ENCODE peak calls at places on chromosomes 6 and 20, in five cellular contexts. J, X, Z, B and E are unnamed samples.

GRCh38 chr6:72822691-72823090 is 200.8 kb downstream of the KCNQ5 start:
- DNase-seq in X (no peak), B (no peak), Z (no peak), J (no peak), E (no peak)

GRCh38 chr6:168951224-168951616 is 302.4 kb downstream of the THBS2 start:
- DNase-seq in Z (no peak), X (no peak), B (no peak), J (no peak), E (no peak)

GRCh38 chr20:63312690-63313348 is 19.8 kb downstream of the COL20A1 start:
- DNase-seq in X (no peak), B (no peak), Z (no peak), J (no peak), E (no peak)

GRCh38 chr6:49336514-49337131 is 126.4 kb downstream of the MMUT start:
- DNase-seq in Z (no peak), B (no peak), X (no peak), J (peak; percentile 74), E (peak; percentile 54)

GRCh38 chr20:58714923-58715708 is 22.5 kb downstream of the NPEPL1 start:
- DNase-seq in J (no peak), Z (peak; percentile 57), X (no peak), B (no peak), E (no peak)

GRCh38 chr6:34484899-34485298 is 19.0 kb downstream of the PACSIN1 start:
- DNase-seq in J (peak; percentile 87), X (no peak), B (peak; percentile 28), Z (peak; percentile 28), E (peak; percentile 14)

GRCh38 chr20:32793059-32793458 is 26.7 kb upstream of the MAPRE1 start:
- DNase-seq in Z (no peak), X (no peak), B (no peak), J (no peak), E (no peak)

GRCh38 chr6:16651871-16652270 is 109.4 kb downstream of the ATXN1 start:
- DNase-seq in B (no peak), X (no peak), J (peak; percentile 80), Z (no peak), E (no peak)

DNA sequence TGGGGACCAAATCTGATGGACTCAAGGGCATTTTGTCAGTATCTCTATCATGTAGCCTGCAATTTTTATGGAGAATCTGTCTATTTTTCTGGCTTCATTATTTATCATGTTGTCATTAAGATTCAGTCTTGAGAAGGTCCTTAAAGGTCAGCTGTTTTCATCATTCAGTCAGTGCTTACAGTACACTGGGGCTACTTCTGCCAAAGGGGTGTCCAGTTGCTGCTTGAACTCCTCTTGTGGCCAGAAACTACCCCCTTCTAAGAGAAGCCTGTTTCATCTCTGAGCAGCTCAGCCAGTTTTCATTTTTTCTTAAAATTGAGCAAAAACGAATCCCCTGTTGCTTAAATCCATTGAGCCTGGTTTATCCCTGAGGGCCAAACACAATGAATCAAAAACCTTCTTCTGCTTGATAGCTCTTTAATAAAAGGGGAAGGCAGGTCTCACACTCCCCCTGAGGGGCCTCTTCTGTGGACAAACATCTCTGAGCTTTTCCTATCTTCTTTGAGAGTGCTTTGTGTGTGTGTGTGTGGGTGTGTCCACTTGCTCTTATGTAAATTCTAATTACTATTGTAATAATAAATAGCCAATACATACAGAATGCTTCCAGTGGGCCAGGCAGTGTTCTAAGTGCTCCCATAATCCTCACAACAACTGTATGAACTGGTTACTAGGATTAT is 172.2 kb downstream of the PLCB1 start:
- DNase-seq in Z (no peak), X (no peak), J (no peak), B (no peak), E (no peak)
- H3K4me3 ChIP-seq in Z (no peak overlapping the region), X (no peak overlapping the region), J (no peak overlapping the region), B (no peak overlapping the region), E (no peak overlapping the region)

GRCh38 chr20:56957737-56958553 is 308.5 kb downstream of the BMP7 start:
- DNase-seq in X (no peak), Z (no peak), B (no peak), J (no peak), E (no peak)
- TF ChIP-seq CTCF in X (no peak), Z (no peak), B (no peak), J (no peak), E (no peak)

DNA sequence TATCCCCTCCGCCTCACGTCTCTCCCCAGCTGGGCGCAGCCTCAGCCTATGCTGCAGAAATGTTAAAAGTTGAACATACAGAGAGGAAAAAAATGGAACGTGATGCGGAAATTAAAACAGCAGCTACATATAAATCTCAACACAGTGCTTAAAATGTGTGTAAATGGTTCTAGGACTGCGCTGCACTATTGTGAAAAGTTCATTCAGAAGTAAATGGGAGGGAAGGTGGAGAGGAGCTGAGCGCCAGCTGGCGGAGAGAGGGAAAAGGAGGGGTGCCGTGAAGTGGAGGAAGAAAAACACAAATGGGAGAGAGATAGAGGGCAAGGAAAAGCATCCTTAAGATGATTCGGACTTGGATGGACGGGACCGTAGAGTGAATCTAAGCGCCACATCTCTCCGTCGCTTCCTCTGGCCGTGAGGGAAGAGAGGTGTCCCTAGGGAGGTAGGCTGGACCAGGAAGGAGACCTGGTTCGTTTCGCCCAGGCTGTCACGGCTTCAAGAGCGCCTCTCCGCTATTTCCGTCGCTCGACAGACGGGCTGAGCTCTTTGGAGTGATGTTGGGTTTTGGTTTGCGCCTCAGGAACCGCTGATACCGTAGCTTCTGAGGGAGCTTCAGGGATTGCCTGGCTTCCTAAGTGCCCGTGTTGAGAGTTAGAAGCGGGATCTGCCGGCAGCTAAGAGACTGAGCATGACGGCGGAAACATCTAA is 113.7 kb downstream of the TRIM27 start:
- DNase-seq in Z (no peak), B (no peak), X (no peak), J (no peak), E (no peak)
- H3K27me3 ChIP-seq in Z (peaks cover 96% of the 10 kb centered on the region), B (no peaks in the 10 kb centered on the region), X (peaks cover 84% of the 10 kb centered on the region), J (peaks cover 37% of the 10 kb centered on the region), E (peaks cover 50% of the 10 kb centered on the region)

GRCh38 chr6:154549179-154549578 is 38.7 kb upstream of the CNKSR3 start:
- DNase-seq in X (no peak), J (no peak), B (no peak), Z (no peak), E (no peak)
- H3K4me3 ChIP-seq in X (no peak overlapping the region), J (no peak overlapping the region), B (no peak overlapping the region), Z (no peak overlapping the region), E (no peak overlapping the region)

GRCh38 chr6:44630125-44631028 is 242.9 kb downstream of the CDC5L start:
- DNase-seq in X (peak; percentile 38), B (peak; percentile 42), Z (no peak), J (peak; percentile 38), E (no peak)
- TF ChIP-seq CTCF in X (peak; percentile 45), B (peak; percentile 77), Z (peak; percentile 41), J (peak; percentile 74), E (peak; percentile 87)